ENCODE peak calls at places on chromosomes 3 and 15, in seven cellular contexts. One of them, this sample, is unnamed.

GRCh38 chr3:37995652-37996641 is 5.4 kb downstream of the VILL start:
- DNase-seq in left ventricle myocardium inferior: no peak
- DNase-seq in osteoblast: peak; percentile 75
- DNase-seq in tibial artery: peak; percentile 16
- DNase-seq in colonic mucosa: no peak
- DNase-seq in ovary: no peak
- DNase-seq in sigmoid colon: peak; percentile 58
- DNase-seq in this sample: no peak

GRCh38 chr3:96831175-96831574 is 16.8 kb downstream of the EPHA6 start:
- DNase-seq in colonic mucosa: no peak
- DNase-seq in sigmoid colon: peak; percentile 63
- DNase-seq in left ventricle myocardium inferior: no peak
- DNase-seq in osteoblast: no peak
- DNase-seq in tibial artery: no peak
- DNase-seq in ovary: no peak
- DNase-seq in this sample: no peak

GRCh38 chr3:195717416-195717815 is 3.4 kb upstream of the MUC20 start:
- DNase-seq in sigmoid colon: no peak
- DNase-seq in ovary: no peak
- DNase-seq in tibial artery: no peak
- DNase-seq in osteoblast: peak; percentile 66
- DNase-seq in colonic mucosa: no peak
- DNase-seq in left ventricle myocardium inferior: no peak
- DNase-seq in this sample: no peak

GRCh38 chr3:42476225-42477160 is 25.9 kb upstream of the VIPR1 start:
- DNase-seq in ovary: no peak
- DNase-seq in sigmoid colon: no peak
- DNase-seq in osteoblast: no peak
- DNase-seq in colonic mucosa: peak; percentile 54
- DNase-seq in tibial artery: peak; percentile 49
- DNase-seq in left ventricle myocardium inferior: no peak
- DNase-seq in this sample: no peak

GRCh38 chr3:42367903-42368302 is 42.5 kb downstream of the LYZL4 start:
- DNase-seq in left ventricle myocardium inferior: no peak
- DNase-seq in ovary: no peak
- DNase-seq in tibial artery: no peak
- DNase-seq in sigmoid colon: no peak
- DNase-seq in osteoblast: no peak
- DNase-seq in colonic mucosa: no peak
- DNase-seq in this sample: no peak

GRCh38 chr3:84586427-84586826 is 372.4 kb upstream of the CADM2 start:
- DNase-seq in colonic mucosa: no peak
- DNase-seq in ovary: no peak
- DNase-seq in osteoblast: no peak
- DNase-seq in left ventricle myocardium inferior: no peak
- DNase-seq in sigmoid colon: no peak
- DNase-seq in tibial artery: no peak
- DNase-seq in this sample: no peak

GRCh38 chr3:63937661-63938651 is 25.8 kb upstream of the SCAANT1 start:
- DNase-seq in osteoblast: no peak
- DNase-seq in colonic mucosa: peak; percentile 49
- DNase-seq in ovary: no peak
- DNase-seq in left ventricle myocardium inferior: no peak
- DNase-seq in tibial artery: no peak
- DNase-seq in sigmoid colon: no peak
- DNase-seq in this sample: no peak

GRCh38 chr3:134974621-134975020 is 179.6 kb downstream of the EPHB1 start:
- DNase-seq in left ventricle myocardium inferior: no peak
- DNase-seq in tibial artery: no peak
- DNase-seq in ovary: no peak
- DNase-seq in osteoblast: no peak
- DNase-seq in sigmoid colon: no peak
- DNase-seq in colonic mucosa: no peak
- DNase-seq in this sample: no peak

GRCh38 chr3:45942051-45942825 is 1.0 kb upstream of the CXCR6 start:
- DNase-seq in ovary: no peak
- DNase-seq in tibial artery: no peak
- DNase-seq in osteoblast: no peak
- DNase-seq in left ventricle myocardium inferior: no peak
- DNase-seq in sigmoid colon: peak; percentile 59
- DNase-seq in colonic mucosa: no peak
- DNase-seq in this sample: no peak

GRCh38 chr3:39981547-39982184 is 172.3 kb downstream of the MYRIP start:
- DNase-seq in left ventricle myocardium inferior: no peak
- DNase-seq in sigmoid colon: no peak
- DNase-seq in tibial artery: no peak
- DNase-seq in ovary: no peak
- DNase-seq in colonic mucosa: no peak
- DNase-seq in osteoblast: no peak
- DNase-seq in this sample: no peak

GRCh38 chr3:156801746-156802145 is 24.4 kb upstream of the LEKR1 start:
- DNase-seq in left ventricle myocardium inferior: no peak
- DNase-seq in osteoblast: no peak
- DNase-seq in ovary: no peak
- DNase-seq in sigmoid colon: no peak
- DNase-seq in colonic mucosa: no peak
- DNase-seq in tibial artery: no peak
- DNase-seq in this sample: no peak

GRCh38 chr15:96325579-96326331 is 4.7 kb upstream of the NR2F2 start:
- DNase-seq in osteoblast: no peak
- DNase-seq in left ventricle myocardium inferior: no peak
- DNase-seq in tibial artery: no peak
- DNase-seq in sigmoid colon: no peak
- DNase-seq in colonic mucosa: no peak
- DNase-seq in ovary: peak; percentile 18
- DNase-seq in this sample: no peak

GRCh38 chr3:120652281-120652680 is 29.8 kb downstream of the HGD start:
- DNase-seq in sigmoid colon: no peak
- DNase-seq in tibial artery: no peak
- DNase-seq in colonic mucosa: no peak
- DNase-seq in left ventricle myocardium inferior: no peak
- DNase-seq in osteoblast: peak; percentile 36
- DNase-seq in ovary: no peak
- DNase-seq in this sample: no peak

GRCh38 chr3:67689806-67690205 is 35.4 kb upstream of the SUCLG2 start:
- DNase-seq in tibial artery: no peak
- DNase-seq in osteoblast: no peak
- DNase-seq in ovary: no peak
- DNase-seq in colonic mucosa: no peak
- DNase-seq in left ventricle myocardium inferior: no peak
- DNase-seq in sigmoid colon: no peak
- DNase-seq in this sample: no peak

GRCh38 chr15:84752195-84752594 is 3.8 kb downstream of the ZNF592 start:
- DNase-seq in osteoblast: no peak
- DNase-seq in ovary: no peak
- DNase-seq in tibial artery: no peak
- DNase-seq in colonic mucosa: no peak
- DNase-seq in left ventricle myocardium inferior: no peak
- DNase-seq in sigmoid colon: no peak
- DNase-seq in this sample: no peak

GRCh38 chr15:96553006-96553405 is 222.5 kb downstream of the NR2F2 start:
- DNase-seq in colonic mucosa: no peak
- DNase-seq in left ventricle myocardium inferior: no peak
- DNase-seq in osteoblast: no peak
- DNase-seq in sigmoid colon: no peak
- DNase-seq in ovary: no peak
- DNase-seq in tibial artery: no peak
- DNase-seq in this sample: no peak

GRCh38 chr15:67080118-67080899 is 14.9 kb downstream of the SMAD3 start:
- DNase-seq in colonic mucosa: no peak
- DNase-seq in left ventricle myocardium inferior: peak; percentile 37
- DNase-seq in ovary: peak; percentile 76
- DNase-seq in osteoblast: peak; percentile 77
- DNase-seq in tibial artery: peak; percentile 58
- DNase-seq in sigmoid colon: no peak
- DNase-seq in this sample: no peak

GRCh38 chr3:54536450-54536849 is 391.4 kb downstream of the LRTM1 start:
- DNase-seq in tibial artery: no peak
- DNase-seq in sigmoid colon: no peak
- DNase-seq in osteoblast: no peak
- DNase-seq in colonic mucosa: no peak
- DNase-seq in ovary: no peak
- DNase-seq in left ventricle myocardium inferior: no peak
- DNase-seq in this sample: no peak

GRCh38 chr15:80925597-80926059 is 64.0 kb downstream of the MESD start:
- DNase-seq in osteoblast: no peak
- DNase-seq in colonic mucosa: no peak
- DNase-seq in ovary: no peak
- DNase-seq in left ventricle myocardium inferior: no peak
- DNase-seq in sigmoid colon: no peak
- DNase-seq in tibial artery: no peak
- DNase-seq in this sample: no peak

GRCh38 chr15:52103217-52104207 is 9.1 kb downstream of the BCL2L10 start:
- DNase-seq in osteoblast: peak; percentile 91
- DNase-seq in colonic mucosa: no peak
- DNase-seq in ovary: peak; percentile 67
- DNase-seq in sigmoid colon: peak; percentile 91
- DNase-seq in tibial artery: peak; percentile 89
- DNase-seq in left ventricle myocardium inferior: no peak
- DNase-seq in this sample: peak; percentile 73

GRCh38 chr3:108302570-108302969 is 6.2 kb downstream of the HHLA2 start:
- DNase-seq in osteoblast: no peak
- DNase-seq in left ventricle myocardium inferior: no peak
- DNase-seq in sigmoid colon: no peak
- DNase-seq in ovary: no peak
- DNase-seq in tibial artery: no peak
- DNase-seq in colonic mucosa: no peak
- DNase-seq in this sample: no peak

GRCh38 chr3:17136251-17136721 is 251.5 kb downstream of the PLCL2 start:
- DNase-seq in ovary: peak; percentile 58
- DNase-seq in tibial artery: peak; percentile 67
- DNase-seq in colonic mucosa: no peak
- DNase-seq in osteoblast: no peak
- DNase-seq in sigmoid colon: no peak
- DNase-seq in left ventricle myocardium inferior: peak; percentile 56
- DNase-seq in this sample: peak; percentile 67

GRCh38 chr3:130601662-130602061 is 84.7 kb downstream of the COL6A6 start:
- DNase-seq in osteoblast: no peak
- DNase-seq in colonic mucosa: no peak
- DNase-seq in ovary: no peak
- DNase-seq in tibial artery: no peak
- DNase-seq in left ventricle myocardium inferior: no peak
- DNase-seq in sigmoid colon: no peak
- DNase-seq in this sample: no peak

GRCh38 chr3:57043518-57043917 is 16.9 kb upstream of the SPATA12 start:
- DNase-seq in tibial artery: no peak
- DNase-seq in ovary: no peak
- DNase-seq in sigmoid colon: no peak
- DNase-seq in colonic mucosa: no peak
- DNase-seq in osteoblast: no peak
- DNase-seq in left ventricle myocardium inferior: no peak
- DNase-seq in this sample: no peak

GRCh38 chr15:40815042-40815678 is 7.9 kb upstream of the DNAJC17 start:
- DNase-seq in ovary: peak; percentile 28
- DNase-seq in left ventricle myocardium inferior: no peak
- DNase-seq in tibial artery: no peak
- DNase-seq in colonic mucosa: no peak
- DNase-seq in sigmoid colon: no peak
- DNase-seq in osteoblast: no peak
- DNase-seq in this sample: no peak

DNA sequence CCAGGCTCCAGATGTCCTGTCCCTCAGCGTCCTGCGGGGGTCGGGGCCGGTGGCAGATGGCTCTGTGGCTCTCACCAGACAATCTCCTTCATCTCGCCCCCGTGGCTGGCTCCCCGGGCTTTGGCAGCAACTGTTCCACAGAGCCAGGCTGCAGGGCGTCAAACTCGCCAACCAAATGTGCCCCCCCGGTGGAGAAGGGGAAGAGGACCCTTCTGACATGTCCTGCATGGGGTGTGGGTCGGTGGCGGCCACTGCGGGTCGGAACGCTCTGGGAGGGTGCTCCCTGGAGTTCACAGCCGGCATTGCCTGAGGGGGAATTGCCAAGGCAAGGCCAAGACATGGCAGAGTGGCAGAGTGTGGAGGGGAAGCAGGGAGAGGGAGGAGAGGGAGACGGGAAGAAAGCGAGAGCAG is 36.0 kb downstream of the BDH1 start:
- DNase-seq in left ventricle myocardium inferior: no peak
- DNase-seq in ovary: no peak
- DNase-seq in tibial artery: no peak
- DNase-seq in osteoblast: peak; percentile 81
- DNase-seq in colonic mucosa: no peak
- DNase-seq in sigmoid colon: no peak
- DNase-seq in this sample: no peak
- H3K36me3 ChIP-seq in left ventricle myocardium inferior: no peaks in the 10 kb centered on the region
- H3K36me3 ChIP-seq in ovary: no peaks in the 10 kb centered on the region
- H3K36me3 ChIP-seq in tibial artery: no peaks in the 10 kb centered on the region
- H3K36me3 ChIP-seq in osteoblast: no peaks in the 10 kb centered on the region
- H3K36me3 ChIP-seq in colonic mucosa: no peaks in the 10 kb centered on the region
- H3K36me3 ChIP-seq in sigmoid colon: no peaks in the 10 kb centered on the region
- H3K36me3 ChIP-seq in this sample: no peaks in the 10 kb centered on the region

DNA sequence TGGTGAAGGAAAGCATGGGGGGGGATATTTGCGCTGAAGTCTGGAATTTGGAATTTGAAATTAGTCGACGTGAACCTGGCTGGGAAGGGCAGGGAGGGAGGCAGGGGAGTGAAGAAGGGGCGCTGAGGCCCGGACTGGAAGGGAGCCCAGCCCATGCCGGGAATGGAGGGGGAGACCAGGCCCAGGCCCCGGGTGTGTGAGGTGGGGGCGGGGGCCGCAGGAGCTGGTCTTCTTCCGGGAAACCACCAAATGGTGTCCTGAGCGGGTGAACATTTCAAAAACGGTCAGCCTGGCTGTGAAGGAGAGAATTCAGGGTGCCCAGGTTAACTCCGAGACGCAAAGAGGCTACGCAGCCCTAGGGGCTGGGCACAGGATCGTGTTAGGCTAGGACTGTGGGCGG is 497 bp upstream of the PRR20G start:
- DNase-seq in osteoblast: no peak
- DNase-seq in ovary: no peak
- DNase-seq in sigmoid colon: no peak
- DNase-seq in colonic mucosa: no peak
- DNase-seq in tibial artery: no peak
- DNase-seq in left ventricle myocardium inferior: no peak
- DNase-seq in this sample: no peak
- TF ChIP-seq CTCF in osteoblast: no peak
- TF ChIP-seq CTCF in ovary: no peak
- TF ChIP-seq CTCF in sigmoid colon: no peak
- TF ChIP-seq CTCF in colonic mucosa: no peak
- TF ChIP-seq CTCF in tibial artery: no peak
- TF ChIP-seq CTCF in left ventricle myocardium inferior: no peak
- TF ChIP-seq CTCF in this sample: no peak

DNA sequence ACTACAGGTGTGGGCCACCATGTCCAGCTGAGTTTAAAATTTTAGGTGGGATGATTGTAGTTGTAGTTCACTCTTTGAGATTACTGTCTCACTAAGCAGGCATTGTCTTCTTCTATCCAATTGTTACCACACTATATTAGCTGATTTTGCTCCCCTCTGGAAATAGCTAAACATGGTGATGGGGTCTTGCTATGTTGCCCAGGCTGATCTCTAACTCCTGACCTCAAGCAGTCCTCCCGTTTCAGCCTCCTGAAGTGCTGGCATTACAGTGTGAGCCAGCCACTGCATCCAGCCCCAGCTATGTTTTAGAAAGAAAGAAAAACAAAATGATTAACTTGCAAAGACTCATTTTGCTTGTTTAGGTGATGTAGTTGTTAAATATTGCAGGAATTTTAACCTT is 30.6 kb downstream of the YEATS2 start:
- DNase-seq in sigmoid colon: no peak
- DNase-seq in tibial artery: no peak
- DNase-seq in osteoblast: no peak
- DNase-seq in left ventricle myocardium inferior: no peak
- DNase-seq in colonic mucosa: no peak
- DNase-seq in ovary: no peak
- DNase-seq in this sample: no peak
- H3K36me3 ChIP-seq in sigmoid colon: peaks cover 12% of the 10 kb centered on the region
- H3K36me3 ChIP-seq in tibial artery: peaks cover 38% of the 10 kb centered on the region
- H3K36me3 ChIP-seq in osteoblast: peaks cover 68% of the 10 kb centered on the region
- H3K36me3 ChIP-seq in left ventricle myocardium inferior: peaks cover 85% of the 10 kb centered on the region
- H3K36me3 ChIP-seq in colonic mucosa: no peaks in the 10 kb centered on the region
- H3K36me3 ChIP-seq in ovary: no peaks in the 10 kb centered on the region
- H3K36me3 ChIP-seq in this sample: peaks cover 58% of the 10 kb centered on the region

GRCh38 chr15:64776402-64776786 is 1.0 kb upstream of the RBPMS2 start:
- DNase-seq in osteoblast: peak; percentile 27
- DNase-seq in ovary: peak; percentile 28
- DNase-seq in left ventricle myocardium inferior: no peak
- DNase-seq in sigmoid colon: peak; percentile 75
- DNase-seq in tibial artery: no peak
- DNase-seq in colonic mucosa: no peak
- DNase-seq in this sample: no peak
- TF ChIP-seq CTCF in osteoblast: no peak
- TF ChIP-seq CTCF in ovary: no peak
- TF ChIP-seq CTCF in left ventricle myocardium inferior: no peak
- TF ChIP-seq CTCF in sigmoid colon: no peak
- TF ChIP-seq CTCF in tibial artery: no peak
- TF ChIP-seq CTCF in colonic mucosa: no peak
- TF ChIP-seq CTCF in this sample: no peak